ENCODE peak calls at places on chromosomes 5 and 9, in six cellular contexts. Y is HCT116, K is stomach, B is Panc1, A is mammary epithelial cell, C is PC-3. V is an unnamed sample.

GRCh38 chr9:114908104-114908621 is 22.2 kb downstream of the TNFSF8 start:
- DNase-seq in Y (peak), K (no peak), B (no peak), A (peak), C (peak), V (no peak)

GRCh38 chr5:178711572-178711971 is 18.9 kb downstream of the ZNF354A start:
- DNase-seq in Y (no peak), K (no peak), B (no peak), A (no peak), C (no peak), V (no peak)

GRCh38 chr5:2913306-2913705 is 161.8 kb upstream of the IRX2 start:
- DNase-seq in Y (no peak), K (no peak), B (no peak), A (no peak), C (no peak), V (no peak)

GRCh38 chr5:164672931-164673694 is 1167.7 kb downstream of the MAT2B start:
- DNase-seq in Y (no peak), K (no peak), B (no peak), A (peak), C (peak), V (no peak)

GRCh38 chr9:105425817-105426433 is 21.9 kb upstream of the FSD1L start:
- DNase-seq in Y (no peak), K (no peak), B (no peak), A (no peak), C (peak), V (no peak)

GRCh38 chr9:133226219-133227171 is 17.4 kb upstream of the OBP2B start:
- DNase-seq in Y (no peak), K (peak), B (no peak), A (no peak), C (no peak), V (no peak)

GRCh38 chr9:92147030-92147853 is 32.0 kb upstream of the SPTLC1 start:
- DNase-seq in Y (peak), K (no peak), B (no peak), A (peak), C (peak), V (peak)

GRCh38 chr5:136033244-136033643 is 4.5 kb downstream of the TGFBI start:
- DNase-seq in Y (no peak), K (no peak), B (no peak), A (no peak), C (no peak), V (no peak)

GRCh38 chr5:159337291-159337974 is 7.1 kb upstream of the IL12B start:
- DNase-seq in Y (no peak), K (no peak), B (no peak), A (peak), C (peak), V (no peak)

GRCh38 chr5:93186031-93186682 is 394.9 kb downstream of the NR2F1-AS1 start:
- DNase-seq in Y (peak), K (no peak), B (no peak), A (peak), C (peak), V (no peak)

GRCh38 chr9:74309654-74310053 is 187.5 kb upstream of the RORB start:
- DNase-seq in Y (no peak), K (no peak), B (no peak), A (no peak), C (no peak), V (no peak)

GRCh38 chr9:132018957-132019405 is 60.7 kb downstream of the MED27 start:
- DNase-seq in Y (no peak), K (no peak), B (no peak), A (no peak), C (no peak), V (no peak)

GRCh38 chr5:123422433-123423277 is 548 bp downstream of the CEP120 start:
- DNase-seq in Y (no peak), K (peak), B (peak), A (peak), C (peak), V (no peak)

GRCh38 chr9:110744753-110745522 is 76.3 kb downstream of the MUSK start:
- DNase-seq in Y (peak), K (no peak), B (peak), A (peak), C (peak), V (peak)

GRCh38 chr9:87337335-87338074 is 160.2 kb upstream of the DAPK1 start:
- DNase-seq in Y (no peak), K (no peak), B (no peak), A (peak), C (no peak), V (no peak)

GRCh38 chr5:10111575-10111974 is 138.1 kb downstream of the ATPSCKMT start:
- DNase-seq in Y (peak), K (no peak), B (no peak), A (peak), C (peak), V (peak)

GRCh38 chr5:88256872-88257271 is 11.8 kb downstream of the TMEM161B start:
- DNase-seq in Y (no peak), K (no peak), B (no peak), A (no peak), C (no peak), V (no peak)

GRCh38 chr5:98321356-98321755 is 452.1 kb upstream of the RGMB start:
- DNase-seq in Y (no peak), K (no peak), B (no peak), A (no peak), C (no peak), V (no peak)

GRCh38 chr5:177025139-177025538 is 2.6 kb downstream of the ZNF346 start:
- DNase-seq in Y (no peak), K (no peak), B (no peak), A (no peak), C (no peak), V (no peak)

GRCh38 chr9:138038244-138038671 is 160.7 kb downstream of the CACNA1B start:
- DNase-seq in Y (no peak), K (peak), B (no peak), A (no peak), C (no peak), V (no peak)

GRCh38 chr5:171445910-171446516 is 26.6 kb downstream of the FGF18 start:
- DNase-seq in Y (no peak), K (no peak), B (no peak), A (no peak), C (no peak), V (peak)

GRCh38 chr5:96736937-96737336 is 70.8 kb downstream of the ERAP1 start:
- DNase-seq in Y (no peak), K (no peak), B (no peak), A (no peak), C (no peak), V (no peak)

GRCh38 chr9:121622842-121623203 is 28.6 kb upstream of the DAB2IP start:
- DNase-seq in Y (no peak), K (no peak), B (no peak), A (no peak), C (no peak), V (no peak)

GRCh38 chr9:120904999-120905793 is 21.4 kb downstream of the TRAF1 start:
- DNase-seq in Y (no peak), K (no peak), B (no peak), A (no peak), C (no peak), V (no peak)

GRCh38 chr5:129125819-129126218 is 31.3 kb downstream of the ISOC1 start:
- DNase-seq in Y (no peak), K (no peak), B (no peak), A (no peak), C (no peak), V (no peak)

GRCh38 chr9:82882133-82882532 is 180.8 kb downstream of the RASEF start:
- DNase-seq in Y (no peak), K (no peak), B (no peak), A (peak), C (peak), V (no peak)

GRCh38 chr5:10479226-10479721 is 37.6 kb downstream of the ROPN1L start:
- DNase-seq in Y (no peak), K (peak), B (no peak), A (peak), C (peak), V (no peak)

GRCh38 chr9:13860926-13861325 is 453.0 kb downstream of the NFIB start:
- DNase-seq in Y (no peak), K (no peak), B (no peak), A (no peak), C (peak), V (no peak)

GRCh38 chr5:32059779-32060178 is 114.3 kb downstream of the GOLPH3 start:
- DNase-seq in Y (no peak), K (no peak), B (no peak), A (peak), C (peak), V (no peak)

GRCh38 chr9:82037126-82037525 is 48.6 kb downstream of the SPATA31D1 start:
- DNase-seq in Y (no peak), K (no peak), B (no peak), A (no peak), C (no peak), V (no peak)

DNA sequence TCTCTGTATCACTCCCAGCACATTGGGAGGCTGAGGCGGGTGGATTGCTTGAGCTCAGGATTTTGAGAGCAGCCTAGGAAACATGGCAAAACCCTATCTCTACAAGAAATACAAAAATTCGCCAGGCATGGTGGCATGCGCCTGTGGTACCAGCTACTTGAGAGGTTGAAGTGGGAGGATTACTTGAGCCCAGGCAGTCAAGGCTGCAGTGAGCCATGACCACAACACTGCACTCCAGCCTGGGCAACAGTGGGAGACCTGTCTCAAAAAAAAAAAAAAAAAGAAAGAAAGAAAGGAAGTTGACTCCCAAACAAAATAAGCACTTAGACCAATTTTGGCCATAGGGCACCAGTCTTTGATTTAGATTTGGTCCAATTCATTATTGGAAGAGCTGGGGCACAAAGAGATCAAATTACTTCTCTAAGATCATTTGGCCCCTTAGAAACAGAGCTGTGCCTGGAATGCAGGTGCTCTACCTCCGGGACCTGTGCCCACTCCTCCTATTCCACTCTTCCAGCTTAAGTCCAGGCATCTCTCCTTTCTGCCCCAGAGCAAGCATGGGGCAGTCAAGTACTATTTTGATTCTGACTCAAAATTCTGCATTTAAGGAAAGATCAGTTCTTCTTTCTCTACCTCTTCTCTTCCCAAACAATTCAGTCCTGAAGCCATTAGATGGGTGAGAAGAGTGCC is 59.0 kb downstream of the ALDH7A1 start:
- DNase-seq in Y (no peak), K (no peak), B (no peak), A (no peak), C (no peak), V (no peak)
- TF ChIP-seq CTCF in Y (no peak), K (no peak), B (no peak), A (no peak), C (no peak), V (no peak)

DNA sequence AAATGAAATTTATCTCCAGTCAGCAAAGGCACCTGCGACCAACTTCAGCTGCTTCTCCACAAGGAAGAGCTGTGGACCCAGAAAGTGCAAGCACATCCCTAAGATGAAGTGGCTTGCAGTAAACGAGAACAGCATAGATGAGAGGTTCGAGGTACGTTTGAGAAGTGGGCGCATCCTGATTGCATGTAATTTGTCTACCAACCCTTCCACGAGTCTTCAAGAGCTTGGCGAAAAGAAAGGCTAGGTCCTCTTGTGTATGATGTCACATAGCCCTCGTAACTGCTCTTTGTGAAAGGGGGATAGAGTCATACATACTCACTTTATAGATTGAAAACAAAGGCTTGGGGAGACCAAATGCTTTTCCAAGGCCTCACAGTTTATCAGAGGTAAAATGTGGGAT is 6.0 kb upstream of the LCP2 start:
- DNase-seq in Y (no peak), K (no peak), B (no peak), A (no peak), C (no peak), V (no peak)
- H3K4me3 ChIP-seq in Y (no peak), K (no peak), B (no peak), A (no peak), C (no peak), V (no peak)

GRCh38 chr5:107777161-107777740 is 106.5 kb upstream of the EFNA5 start:
- DNase-seq in Y (no peak), K (no peak), B (no peak), A (no peak), C (no peak), V (no peak)

GRCh38 chr5:107779472-107779871 is 108.7 kb upstream of the EFNA5 start:
- DNase-seq in Y (no peak), K (no peak), B (no peak), A (no peak), C (no peak), V (no peak)

GRCh38 chr5:107773479-107773878 is 102.7 kb upstream of the EFNA5 start:
- DNase-seq in Y (no peak), K (no peak), B (no peak), A (no peak), C (no peak), V (no peak)

GRCh38 chr5:107778651-107779050 is 107.9 kb upstream of the EFNA5 start:
- DNase-seq in Y (no peak), K (no peak), B (no peak), A (no peak), C (no peak), V (no peak)

GRCh38 chr5:107776506-107776905 is 105.8 kb upstream of the EFNA5 start:
- DNase-seq in Y (no peak), K (no peak), B (no peak), A (no peak), C (no peak), V (no peak)
- H3K27ac ChIP-seq in Y (no peak), K (no peak), B (no peak), A (no peak), C (no peak), V (no peak)

DNA sequence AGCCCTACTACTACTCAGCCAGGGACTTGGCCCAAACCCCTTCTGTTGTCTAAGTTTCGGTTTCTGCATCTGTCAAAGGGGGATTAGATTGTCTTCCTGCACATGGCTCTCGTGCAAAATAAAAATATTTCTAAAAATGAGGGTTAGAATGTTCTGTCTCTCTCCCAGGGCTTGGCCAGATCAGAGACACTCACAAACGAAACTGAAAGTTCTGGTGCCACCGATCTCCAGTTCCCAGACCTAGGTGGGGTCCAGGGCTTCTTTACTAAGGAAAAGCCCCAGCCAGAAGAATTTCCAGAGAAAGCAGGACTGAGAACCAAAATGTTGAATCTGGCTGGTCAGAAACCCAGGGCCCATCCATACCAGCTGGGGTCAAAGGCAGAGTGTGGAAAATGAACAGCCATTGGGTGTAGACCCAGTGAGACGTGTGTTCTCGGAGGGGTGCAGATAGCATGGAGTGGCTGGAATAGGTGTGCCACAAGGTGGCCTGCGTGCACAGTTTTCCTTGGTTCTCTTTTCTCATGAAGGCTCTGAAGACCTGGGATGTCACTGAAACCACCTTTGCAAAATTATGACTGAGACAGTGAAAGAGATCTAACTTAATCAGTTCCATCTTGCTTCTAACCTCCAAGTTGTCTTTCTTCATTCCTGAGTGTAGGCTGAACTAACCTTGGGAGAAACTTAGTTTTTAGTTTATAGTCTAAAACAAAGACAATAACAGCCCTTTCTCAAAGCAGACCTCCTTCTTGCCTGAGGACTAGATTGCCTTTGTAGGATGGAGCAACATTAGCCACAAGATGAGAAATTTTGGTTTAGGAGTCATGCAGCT is 2.2 kb upstream of the SLC23A1 start:
- DNase-seq in Y (no peak), K (peak), B (no peak), A (peak), C (no peak), V (no peak)
- TF ChIP-seq CTCF in Y (peak), K (peak), B (no peak), A (peak), C (peak), V (no peak)

DNA sequence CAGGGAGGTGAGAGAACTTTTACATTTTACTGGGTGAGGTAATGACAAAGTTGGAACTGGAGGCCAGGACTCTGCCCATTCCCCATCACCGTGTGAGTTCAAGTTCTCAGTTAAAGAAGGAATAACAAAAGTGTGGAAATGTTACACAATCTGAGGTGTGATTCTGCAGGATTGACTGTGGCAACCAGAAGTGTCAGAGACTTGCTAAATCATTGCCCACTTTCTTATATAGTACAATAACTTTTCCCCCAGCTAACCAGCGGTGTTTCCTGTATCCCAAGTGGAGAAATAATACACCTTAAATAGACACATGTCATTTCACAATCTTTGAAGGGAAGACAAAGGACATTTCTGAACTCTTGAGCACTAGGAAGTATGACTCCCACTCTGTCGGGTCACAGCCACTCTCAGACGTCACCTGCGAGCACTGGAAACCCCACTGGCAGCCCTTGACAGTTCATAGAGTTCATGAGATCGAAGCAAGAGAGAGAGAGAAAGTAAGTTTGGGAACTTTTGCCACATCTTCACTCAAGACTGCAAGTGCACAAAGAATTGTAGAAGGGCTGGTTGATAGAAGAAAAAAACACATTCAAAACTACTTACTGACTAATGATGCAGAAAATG is 28.4 kb downstream of the PAX5 start:
- DNase-seq in Y (no peak), K (no peak), B (no peak), A (no peak), C (no peak), V (no peak)
- H3K4me3 ChIP-seq in Y (no peak), K (no peak), B (no peak), A (no peak), C (no peak), V (no peak)

GRCh38 chr5:62578540-62578939 is at the start of gene LRRC70:
- DNase-seq in Y (no peak), K (no peak), B (no peak), A (no peak), C (no peak), V (no peak)

GRCh38 chr5:62577488-62577887 is 1.1 kb upstream of the LRRC70 start:
- DNase-seq in Y (no peak), K (no peak), B (no peak), A (no peak), C (no peak), V (no peak)

GRCh38 chr5:62575066-62575465 is 3.6 kb upstream of the LRRC70 start:
- DNase-seq in Y (no peak), K (no peak), B (no peak), A (no peak), C (no peak), V (no peak)

GRCh38 chr5:62575556-62575955 is 3.1 kb upstream of the LRRC70 start:
- DNase-seq in Y (no peak), K (no peak), B (no peak), A (no peak), C (no peak), V (no peak)

DNA sequence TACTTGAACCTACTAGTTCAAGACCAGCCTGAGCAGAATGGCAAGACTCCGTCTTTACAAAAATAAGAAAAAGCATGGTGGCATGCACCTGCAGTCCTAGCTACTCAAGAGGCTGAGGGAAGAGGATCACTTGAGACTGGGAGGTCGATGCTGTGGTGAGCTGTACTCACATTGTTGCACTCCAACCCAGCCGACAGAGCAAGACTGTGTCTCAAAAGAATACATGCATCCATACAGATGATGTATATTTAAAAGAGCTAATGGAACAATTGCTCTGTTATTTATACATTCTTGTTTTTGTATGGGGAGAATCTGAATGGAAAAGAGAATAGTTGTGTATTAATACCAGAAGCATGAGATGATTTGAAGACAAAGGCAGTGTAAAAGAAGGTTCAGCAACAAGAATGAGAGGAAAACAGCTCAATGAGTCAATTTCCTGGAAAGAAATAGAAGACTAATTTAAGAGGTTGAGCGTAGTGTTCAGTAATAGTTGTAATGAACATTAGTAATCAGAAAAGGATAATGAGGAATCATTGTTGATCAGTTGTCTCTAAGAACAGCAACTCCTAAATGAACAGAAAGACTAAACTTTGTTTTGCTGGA is 1.9 kb upstream of the LRRC70 start:
- DNase-seq in Y (no peak), K (no peak), B (no peak), A (no peak), C (no peak), V (no peak)
- H3K27ac ChIP-seq in Y (no peak), K (no peak), B (no peak), A (no peak), C (no peak), V (no peak)